ENCODE peak calls at places on chromosomes 11 and 22, in five cellular contexts. One of them, this sample, is unnamed. For H3K9me3, the result is how much of the 10 kb centered on the place peaks cover.

GRCh38 chr22:45867118-45867905 is 109.7 kb downstream of the WNT7B start:
- DNase-seq in body of pancreas: peak
- DNase-seq in upper lobe of right lung: peak
- DNase-seq in CD4-positive, alpha-beta T cell: no peak
- DNase-seq in CD8-positive, alpha-beta memory T cell: no peak
- DNase-seq in this sample: no peak

GRCh38 chr11:112221263-112221835 is 4.9 kb upstream of the PTS start:
- DNase-seq in body of pancreas: no peak
- DNase-seq in upper lobe of right lung: no peak
- DNase-seq in CD4-positive, alpha-beta T cell: no peak
- DNase-seq in CD8-positive, alpha-beta memory T cell: no peak
- DNase-seq in this sample: no peak

GRCh38 chr11:65217441-65218423 is 36.0 kb downstream of the CAPN1 start:
- DNase-seq in body of pancreas: no peak
- DNase-seq in upper lobe of right lung: peak
- DNase-seq in CD4-positive, alpha-beta T cell: no peak
- DNase-seq in CD8-positive, alpha-beta memory T cell: no peak
- DNase-seq in this sample: no peak

GRCh38 chr11:130737866-130738431 is 178.3 kb downstream of the SNX19 start:
- DNase-seq in body of pancreas: peak
- DNase-seq in upper lobe of right lung: no peak
- DNase-seq in CD4-positive, alpha-beta T cell: no peak
- DNase-seq in CD8-positive, alpha-beta memory T cell: no peak
- DNase-seq in this sample: no peak

GRCh38 chr11:100739636-100740035 is 52.5 kb downstream of the ARHGAP42 start:
- DNase-seq in body of pancreas: no peak
- DNase-seq in upper lobe of right lung: no peak
- DNase-seq in CD4-positive, alpha-beta T cell: no peak
- DNase-seq in CD8-positive, alpha-beta memory T cell: no peak
- DNase-seq in this sample: peak

GRCh38 chr22:29326481-29326880 is 11.0 kb upstream of the RASL10A start:
- DNase-seq in body of pancreas: no peak
- DNase-seq in upper lobe of right lung: no peak
- DNase-seq in CD4-positive, alpha-beta T cell: no peak
- DNase-seq in CD8-positive, alpha-beta memory T cell: no peak
- DNase-seq in this sample: no peak

GRCh38 chr11:114207096-114207495 is 89.1 kb upstream of the NNMT start:
- DNase-seq in body of pancreas: no peak
- DNase-seq in upper lobe of right lung: no peak
- DNase-seq in CD4-positive, alpha-beta T cell: no peak
- DNase-seq in CD8-positive, alpha-beta memory T cell: no peak
- DNase-seq in this sample: no peak

GRCh38 chr11:76745059-76745376 is 38.1 kb upstream of the TSKU start:
- DNase-seq in body of pancreas: no peak
- DNase-seq in upper lobe of right lung: no peak
- DNase-seq in CD4-positive, alpha-beta T cell: no peak
- DNase-seq in CD8-positive, alpha-beta memory T cell: no peak
- DNase-seq in this sample: no peak

GRCh38 chr11:86938900-86939880 is 16.0 kb downstream of the FZD4 start:
- DNase-seq in body of pancreas: peak
- DNase-seq in upper lobe of right lung: no peak
- DNase-seq in CD4-positive, alpha-beta T cell: no peak
- DNase-seq in CD8-positive, alpha-beta memory T cell: peak
- DNase-seq in this sample: no peak

GRCh38 chr11:17439316-17439782 is 37.3 kb downstream of the ABCC8 start:
- DNase-seq in body of pancreas: peak
- DNase-seq in upper lobe of right lung: no peak
- DNase-seq in CD4-positive, alpha-beta T cell: no peak
- DNase-seq in CD8-positive, alpha-beta memory T cell: no peak
- DNase-seq in this sample: no peak

GRCh38 chr22:44952863-44953790 is 56.7 kb downstream of the PHF21B start:
- DNase-seq in body of pancreas: no peak
- DNase-seq in upper lobe of right lung: no peak
- DNase-seq in CD4-positive, alpha-beta T cell: no peak
- DNase-seq in CD8-positive, alpha-beta memory T cell: no peak
- DNase-seq in this sample: no peak

GRCh38 chr11:16280256-16280682 is 76.1 kb downstream of the SOX6 start:
- DNase-seq in body of pancreas: no peak
- DNase-seq in upper lobe of right lung: no peak
- DNase-seq in CD4-positive, alpha-beta T cell: no peak
- DNase-seq in CD8-positive, alpha-beta memory T cell: no peak
- DNase-seq in this sample: no peak

GRCh38 chr11:129722529-129722928 is 93.1 kb upstream of the TMEM45B start:
- DNase-seq in body of pancreas: no peak
- DNase-seq in upper lobe of right lung: no peak
- DNase-seq in CD4-positive, alpha-beta T cell: no peak
- DNase-seq in CD8-positive, alpha-beta memory T cell: no peak
- DNase-seq in this sample: no peak

GRCh38 chr11:132264616-132265015 is 894.2 kb downstream of the NTM start:
- DNase-seq in body of pancreas: no peak
- DNase-seq in upper lobe of right lung: no peak
- DNase-seq in CD4-positive, alpha-beta T cell: no peak
- DNase-seq in CD8-positive, alpha-beta memory T cell: no peak
- DNase-seq in this sample: no peak

GRCh38 chr11:57429946-57430345 is 3.0 kb upstream of the SLC43A3 start:
- DNase-seq in body of pancreas: no peak
- DNase-seq in upper lobe of right lung: no peak
- DNase-seq in CD4-positive, alpha-beta T cell: no peak
- DNase-seq in CD8-positive, alpha-beta memory T cell: no peak
- DNase-seq in this sample: no peak

GRCh38 chr11:78525720-78526119 is 48.9 kb downstream of the NARS2 start:
- DNase-seq in body of pancreas: no peak
- DNase-seq in upper lobe of right lung: no peak
- DNase-seq in CD4-positive, alpha-beta T cell: no peak
- DNase-seq in CD8-positive, alpha-beta memory T cell: no peak
- DNase-seq in this sample: no peak

GRCh38 chr11:38460429-38460828 is 1862.4 kb upstream of the RAG2 start:
- DNase-seq in body of pancreas: no peak
- DNase-seq in upper lobe of right lung: no peak
- DNase-seq in CD4-positive, alpha-beta T cell: no peak
- DNase-seq in CD8-positive, alpha-beta memory T cell: no peak
- DNase-seq in this sample: no peak

GRCh38 chr11:60363542-60364525 is 14.5 kb upstream of the MS4A7 start:
- DNase-seq in body of pancreas: peak
- DNase-seq in upper lobe of right lung: no peak
- DNase-seq in CD4-positive, alpha-beta T cell: peak
- DNase-seq in CD8-positive, alpha-beta memory T cell: peak
- DNase-seq in this sample: no peak

GRCh38 chr11:128632151-128632791 is 44.9 kb upstream of the ETS1 start:
- DNase-seq in body of pancreas: peak
- DNase-seq in upper lobe of right lung: no peak
- DNase-seq in CD4-positive, alpha-beta T cell: peak
- DNase-seq in CD8-positive, alpha-beta memory T cell: peak
- DNase-seq in this sample: peak

GRCh38 chr11:72306186-72306585 is 62.2 kb upstream of the PHOX2A start:
- DNase-seq in body of pancreas: no peak
- DNase-seq in upper lobe of right lung: no peak
- DNase-seq in CD4-positive, alpha-beta T cell: no peak
- DNase-seq in CD8-positive, alpha-beta memory T cell: no peak
- DNase-seq in this sample: no peak

GRCh38 chr11:124740277-124740882 is 638 bp downstream of the NRGN start:
- DNase-seq in body of pancreas: peak
- DNase-seq in upper lobe of right lung: peak
- DNase-seq in CD4-positive, alpha-beta T cell: peak
- DNase-seq in CD8-positive, alpha-beta memory T cell: peak
- DNase-seq in this sample: no peak

GRCh38 chr11:75275581-75275980 is 35.0 kb downstream of the TPBGL start:
- DNase-seq in body of pancreas: no peak
- DNase-seq in upper lobe of right lung: peak
- DNase-seq in CD4-positive, alpha-beta T cell: peak
- DNase-seq in CD8-positive, alpha-beta memory T cell: peak
- DNase-seq in this sample: no peak

DNA sequence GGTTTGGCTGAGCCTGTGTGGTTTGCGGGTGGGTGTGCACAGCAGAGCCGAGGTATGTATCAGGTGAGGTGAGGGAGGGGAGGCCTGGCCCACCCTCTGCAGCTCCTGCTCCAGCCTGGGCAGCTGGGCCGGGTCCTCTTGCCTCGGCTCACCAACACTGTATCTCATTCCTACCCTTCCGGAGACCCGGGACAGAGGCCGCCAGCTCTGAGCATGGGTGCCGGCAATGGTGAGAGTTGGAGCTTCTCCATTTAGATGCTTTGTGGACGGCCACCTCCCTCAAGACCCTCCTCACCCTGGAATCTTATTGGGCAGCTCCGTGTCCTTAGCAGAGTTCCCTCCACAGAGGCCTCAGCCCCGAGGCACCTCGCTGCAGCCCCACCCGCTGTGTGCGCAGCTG is 55.7 kb downstream of the ANO1 start:
- DNase-seq in body of pancreas: no peak
- DNase-seq in upper lobe of right lung: no peak
- DNase-seq in CD4-positive, alpha-beta T cell: no peak
- DNase-seq in CD8-positive, alpha-beta memory T cell: no peak
- DNase-seq in this sample: no peak
- H3K27ac ChIP-seq in body of pancreas: no peak
- H3K27ac ChIP-seq in upper lobe of right lung: no peak
- H3K27ac ChIP-seq in CD4-positive, alpha-beta T cell: no peak
- H3K27ac ChIP-seq in CD8-positive, alpha-beta memory T cell: no peak
- H3K27ac ChIP-seq in this sample: no peak

GRCh38 chr22:16783453-16783852 is 41.8 kb downstream of the XKR3 start:
- DNase-seq in body of pancreas: no peak
- DNase-seq in upper lobe of right lung: no peak
- DNase-seq in CD4-positive, alpha-beta T cell: no peak
- DNase-seq in CD8-positive, alpha-beta memory T cell: no peak
- DNase-seq in this sample: no peak

GRCh38 chr22:16781764-16782329 is 43.4 kb downstream of the XKR3 start:
- DNase-seq in body of pancreas: no peak
- DNase-seq in upper lobe of right lung: no peak
- DNase-seq in CD4-positive, alpha-beta T cell: no peak
- DNase-seq in CD8-positive, alpha-beta memory T cell: no peak
- DNase-seq in this sample: no peak

GRCh38 chr22:16783930-16784354 is 41.3 kb downstream of the XKR3 start:
- DNase-seq in body of pancreas: no peak
- DNase-seq in upper lobe of right lung: no peak
- DNase-seq in CD4-positive, alpha-beta T cell: no peak
- DNase-seq in CD8-positive, alpha-beta memory T cell: no peak
- DNase-seq in this sample: no peak

GRCh38 chr22:16777284-16777924 is 47.8 kb downstream of the XKR3 start:
- DNase-seq in body of pancreas: no peak
- DNase-seq in upper lobe of right lung: no peak
- DNase-seq in CD4-positive, alpha-beta T cell: no peak
- DNase-seq in CD8-positive, alpha-beta memory T cell: no peak
- DNase-seq in this sample: no peak

GRCh38 chr22:16781074-16781763 is 44.0 kb downstream of the XKR3 start:
- DNase-seq in body of pancreas: no peak
- DNase-seq in upper lobe of right lung: no peak
- DNase-seq in CD4-positive, alpha-beta T cell: no peak
- DNase-seq in CD8-positive, alpha-beta memory T cell: no peak
- DNase-seq in this sample: no peak
- H3K9me3 ChIP-seq in body of pancreas: under half
- H3K9me3 ChIP-seq in upper lobe of right lung: under half
- H3K9me3 ChIP-seq in CD4-positive, alpha-beta T cell: under half
- H3K9me3 ChIP-seq in CD8-positive, alpha-beta memory T cell: under half
- H3K9me3 ChIP-seq in this sample: under half

GRCh38 chr11:44740967-44741366 is 14.2 kb downstream of the TSPAN18 start:
- DNase-seq in body of pancreas: no peak
- DNase-seq in upper lobe of right lung: no peak
- DNase-seq in CD4-positive, alpha-beta T cell: no peak
- DNase-seq in CD8-positive, alpha-beta memory T cell: no peak
- DNase-seq in this sample: no peak

GRCh38 chr11:44744160-44744559 is 17.4 kb downstream of the TSPAN18 start:
- DNase-seq in body of pancreas: no peak
- DNase-seq in upper lobe of right lung: peak
- DNase-seq in CD4-positive, alpha-beta T cell: no peak
- DNase-seq in CD8-positive, alpha-beta memory T cell: no peak
- DNase-seq in this sample: peak

GRCh38 chr11:44741976-44742375 is 15.2 kb downstream of the TSPAN18 start:
- DNase-seq in body of pancreas: no peak
- DNase-seq in upper lobe of right lung: no peak
- DNase-seq in CD4-positive, alpha-beta T cell: no peak
- DNase-seq in CD8-positive, alpha-beta memory T cell: no peak
- DNase-seq in this sample: no peak

GRCh38 chr11:44742470-44742869 is 15.7 kb downstream of the TSPAN18 start:
- DNase-seq in body of pancreas: no peak
- DNase-seq in upper lobe of right lung: no peak
- DNase-seq in CD4-positive, alpha-beta T cell: no peak
- DNase-seq in CD8-positive, alpha-beta memory T cell: no peak
- DNase-seq in this sample: no peak

DNA sequence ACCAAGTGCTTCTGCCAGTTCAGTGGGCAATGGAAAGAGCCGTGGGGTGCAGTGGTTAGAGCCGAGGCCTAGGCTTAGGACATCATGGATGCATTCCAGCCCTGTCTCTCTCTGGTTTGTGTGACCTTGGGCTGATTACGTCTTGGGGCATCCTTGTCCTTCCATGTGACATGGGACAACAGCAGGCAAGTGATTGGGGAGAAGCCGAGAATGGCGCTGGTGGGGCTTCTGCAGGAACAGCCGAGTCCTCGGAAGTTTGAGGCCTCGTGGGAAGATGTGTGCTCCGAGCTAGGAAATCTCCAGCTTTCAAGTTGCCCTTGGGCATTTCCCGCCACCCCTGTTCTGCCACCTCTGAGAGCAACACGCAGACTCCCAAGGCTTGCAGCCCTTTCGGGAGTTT is 16.6 kb downstream of the TSPAN18 start:
- DNase-seq in body of pancreas: no peak
- DNase-seq in upper lobe of right lung: peak
- DNase-seq in CD4-positive, alpha-beta T cell: no peak
- DNase-seq in CD8-positive, alpha-beta memory T cell: no peak
- DNase-seq in this sample: no peak
- H3K27ac ChIP-seq in body of pancreas: no peak
- H3K27ac ChIP-seq in upper lobe of right lung: no peak
- H3K27ac ChIP-seq in CD4-positive, alpha-beta T cell: no peak
- H3K27ac ChIP-seq in CD8-positive, alpha-beta memory T cell: no peak
- H3K27ac ChIP-seq in this sample: no peak

GRCh38 chr22:47394504-47395440 is 632.3 kb downstream of the TBC1D22A start:
- DNase-seq in body of pancreas: no peak
- DNase-seq in upper lobe of right lung: peak
- DNase-seq in CD4-positive, alpha-beta T cell: no peak
- DNase-seq in CD8-positive, alpha-beta memory T cell: no peak
- DNase-seq in this sample: no peak

GRCh38 chr22:47395481-47395880 is 633.0 kb downstream of the TBC1D22A start:
- DNase-seq in body of pancreas: no peak
- DNase-seq in upper lobe of right lung: peak
- DNase-seq in CD4-positive, alpha-beta T cell: no peak
- DNase-seq in CD8-positive, alpha-beta memory T cell: no peak
- DNase-seq in this sample: no peak

GRCh38 chr22:47396515-47396914 is 634.1 kb downstream of the TBC1D22A start:
- DNase-seq in body of pancreas: no peak
- DNase-seq in upper lobe of right lung: peak
- DNase-seq in CD4-positive, alpha-beta T cell: no peak
- DNase-seq in CD8-positive, alpha-beta memory T cell: no peak
- DNase-seq in this sample: no peak

GRCh38 chr22:47397673-47398072 is 635.2 kb downstream of the TBC1D22A start:
- DNase-seq in body of pancreas: no peak
- DNase-seq in upper lobe of right lung: peak
- DNase-seq in CD4-positive, alpha-beta T cell: no peak
- DNase-seq in CD8-positive, alpha-beta memory T cell: no peak
- DNase-seq in this sample: no peak

GRCh38 chr22:47396105-47396504 is 633.7 kb downstream of the TBC1D22A start:
- DNase-seq in body of pancreas: no peak
- DNase-seq in upper lobe of right lung: peak
- DNase-seq in CD4-positive, alpha-beta T cell: no peak
- DNase-seq in CD8-positive, alpha-beta memory T cell: no peak
- DNase-seq in this sample: no peak
- H3K9me3 ChIP-seq in body of pancreas: under half
- H3K9me3 ChIP-seq in upper lobe of right lung: under half
- H3K9me3 ChIP-seq in CD4-positive, alpha-beta T cell: under half
- H3K9me3 ChIP-seq in CD8-positive, alpha-beta memory T cell: under half
- H3K9me3 ChIP-seq in this sample: under half